ENCODE peak calls at places on chromosomes 13 and 19, in ten cellular contexts. E, O, K, Y, J, H, G, L, F and U are unnamed samples. For H3K4me1, the result is how much of the 10 kb centered on the place peaks cover.

GRCh38 chr13:50357586-50358118 is 342.4 kb downstream of the KCNRG start:
- DNase-seq in G (peak), L (peak), J (no peak), Y (no peak), K (no peak), H (peak), O (peak), E (no peak), F (peak), U (peak)

GRCh38 chr19:15283141-15283885 is 49.0 kb downstream of the BRD4 start:
- DNase-seq in J (no peak), E (no peak), K (no peak), O (no peak), H (no peak), G (no peak), F (peak), Y (no peak), L (peak), U (no peak)

GRCh38 chr13:87169337-87169736 is 501.8 kb upstream of the SLITRK5 start:
- DNase-seq in L (no peak), H (no peak), E (no peak), K (no peak), G (no peak), F (no peak), J (no peak), O (no peak), Y (no peak), U (no peak)

GRCh38 chr19:45554481-45554880 is 30.1 kb downstream of the OPA3 start:
- DNase-seq in H (no peak), L (no peak), Y (no peak), F (no peak), O (no peak), E (no peak), K (no peak), G (no peak), J (no peak), U (no peak)

GRCh38 chr19:29366757-29367156 is 153.8 kb upstream of the UQCRFS1 start:
- DNase-seq in G (no peak), H (no peak), F (no peak), O (no peak), E (no peak), J (no peak), Y (no peak), K (no peak), L (no peak), U (no peak)

GRCh38 chr19:1251503-1252220 is 3.3 kb downstream of the MIDN start:
- DNase-seq in G (no peak), L (peak), O (no peak), F (no peak), Y (peak), K (no peak), E (peak), J (peak), H (no peak), U (no peak)

GRCh38 chr19:40367577-40368434 is 19.3 kb downstream of the PLD3 start:
- DNase-seq in H (no peak), J (no peak), E (no peak), O (no peak), L (no peak), Y (no peak), F (no peak), G (no peak), K (no peak), U (no peak)

GRCh38 chr19:33510728-33511255 is 10.8 kb downstream of the PEPD start:
- DNase-seq in K (no peak), F (no peak), G (no peak), J (no peak), H (no peak), E (no peak), O (no peak), L (no peak), Y (no peak), U (no peak)

GRCh38 chr13:104098421-104098820 is 1032.2 kb upstream of the SLC10A2 start:
- DNase-seq in J (no peak), F (no peak), G (no peak), E (no peak), K (no peak), O (no peak), Y (no peak), L (no peak), H (no peak), U (no peak)

GRCh38 chr19:50555447-50556235 is 12.6 kb downstream of the LRRC4B start:
- DNase-seq in H (no peak), F (no peak), E (peak), Y (no peak), L (no peak), J (no peak), K (no peak), O (no peak), G (no peak), U (no peak)

GRCh38 chr13:110713981-110714797 is 689 bp downstream of the ING1 start:
- DNase-seq in K (no peak), E (peak), O (peak), G (peak), J (peak), F (peak), L (peak), Y (peak), H (peak), U (no peak)

GRCh38 chr13:20706661-20707060 is 3.2 kb downstream of the IL17D start:
- DNase-seq in Y (no peak), K (no peak), O (no peak), H (no peak), E (no peak), J (no peak), F (no peak), G (no peak), L (no peak), U (no peak)

DNA sequence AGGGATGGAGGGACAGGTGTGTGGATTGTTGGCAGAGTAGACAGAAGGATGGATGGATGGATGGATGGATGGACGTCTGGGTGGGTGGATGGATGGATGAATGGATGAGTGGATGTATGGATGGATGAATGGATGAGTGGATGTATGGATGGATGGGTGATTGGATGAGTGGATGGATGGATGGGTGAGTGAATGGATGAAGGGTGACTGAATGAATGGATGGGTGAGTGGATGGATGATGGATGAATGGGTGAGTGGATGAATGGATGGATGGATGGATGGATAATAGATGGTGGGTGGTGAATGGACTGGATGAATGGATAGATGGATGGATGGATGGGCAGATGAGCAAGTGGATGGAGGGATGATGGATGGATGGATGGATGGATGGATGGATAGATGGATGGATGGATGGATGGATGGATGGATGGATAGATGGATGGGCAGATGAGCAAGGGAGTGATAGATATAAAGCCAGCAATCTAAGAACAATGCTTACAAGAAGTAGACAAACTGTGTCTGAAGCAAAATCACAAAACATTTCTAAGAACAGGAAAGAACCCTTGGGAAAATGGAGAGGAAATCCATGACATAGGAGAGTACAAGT is 65.2 kb downstream of the INSR start:
- DNase-seq in E (no peak), O (no peak), Y (no peak), F (no peak), J (no peak), K (no peak), H (no peak), L (no peak), G (no peak), U (no peak)
- TF ChIP-seq EP300 in E (no peak), O (no peak), Y (no peak), F (no peak), J (no peak), K (no peak), H (no peak), L (no peak), G (no peak), U (no peak)

DNA sequence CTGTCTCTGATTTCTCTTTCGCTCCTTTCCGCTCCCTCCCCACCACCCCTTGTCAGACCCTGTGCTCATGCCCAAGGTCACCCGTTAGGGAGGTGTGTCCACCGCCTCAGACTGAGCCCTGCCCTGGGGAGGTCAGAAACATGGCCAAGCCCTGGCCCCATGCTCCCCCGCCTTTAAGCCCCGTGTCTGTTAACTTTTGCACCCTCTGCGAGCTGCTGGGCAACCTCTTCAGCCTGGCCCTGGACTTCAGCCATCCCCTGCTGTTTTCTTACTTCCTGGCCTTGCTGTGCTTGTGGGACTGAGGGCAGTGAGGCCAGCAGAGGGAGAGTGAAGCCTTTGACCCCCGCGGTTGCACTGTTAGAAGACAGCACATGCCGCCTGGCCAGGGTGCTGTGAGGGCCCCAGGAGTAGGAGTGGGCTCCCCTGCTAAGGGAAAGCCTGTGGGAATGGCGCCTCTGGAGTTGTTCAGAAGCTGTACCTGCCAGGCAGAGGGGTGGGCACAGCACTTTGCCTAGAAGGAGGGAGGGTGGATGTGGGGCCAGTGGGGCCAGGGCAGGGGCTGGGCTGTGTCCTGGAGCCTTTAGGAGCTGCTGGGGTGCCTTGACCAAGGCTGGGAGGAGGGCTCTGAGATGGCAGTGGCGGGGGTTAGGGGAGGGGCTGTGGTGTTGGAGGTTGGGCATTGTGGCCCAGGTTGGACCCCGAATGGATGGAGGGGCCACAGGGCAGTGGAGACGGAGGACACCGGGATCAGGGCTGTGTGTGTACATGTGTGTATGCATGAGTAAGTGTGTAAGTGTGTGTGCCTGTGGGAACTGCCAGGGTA is 7.9 kb downstream of the UPF1 start:
- DNase-seq in Y (no peak), E (no peak), H (no peak), F (no peak), G (no peak), J (peak), O (peak), L (peak), K (no peak), U (no peak)
- H3K4me1 ChIP-seq in Y (half or more), E (under half), H (under half), F (under half), G (under half), J (half or more), O (half or more), L (half or more), K (half or more), U (half or more)

GRCh38 chr13:113298001-113298945 is 1.2 kb downstream of the LAMP1 start:
- DNase-seq in K (no peak), J (no peak), G (peak), L (no peak), F (no peak), E (no peak), H (no peak), O (no peak), Y (no peak), U (no peak)

GRCh38 chr13:113291997-113292862 is 4.8 kb upstream of the LAMP1 start:
- DNase-seq in Y (no peak), L (peak), H (no peak), G (peak), K (no peak), J (no peak), O (no peak), E (no peak), F (no peak), U (no peak)

GRCh38 chr13:113296842-113297369 is at the start of gene LAMP1:
- DNase-seq in O (peak), G (peak), K (peak), Y (peak), F (peak), J (peak), E (peak), L (peak), H (peak), U (peak)

GRCh38 chr13:113299951-113300350 is 2.9 kb downstream of the LAMP1 start:
- DNase-seq in L (no peak), G (no peak), Y (no peak), J (peak), F (no peak), O (no peak), H (no peak), E (no peak), K (no peak), U (no peak)

DNA sequence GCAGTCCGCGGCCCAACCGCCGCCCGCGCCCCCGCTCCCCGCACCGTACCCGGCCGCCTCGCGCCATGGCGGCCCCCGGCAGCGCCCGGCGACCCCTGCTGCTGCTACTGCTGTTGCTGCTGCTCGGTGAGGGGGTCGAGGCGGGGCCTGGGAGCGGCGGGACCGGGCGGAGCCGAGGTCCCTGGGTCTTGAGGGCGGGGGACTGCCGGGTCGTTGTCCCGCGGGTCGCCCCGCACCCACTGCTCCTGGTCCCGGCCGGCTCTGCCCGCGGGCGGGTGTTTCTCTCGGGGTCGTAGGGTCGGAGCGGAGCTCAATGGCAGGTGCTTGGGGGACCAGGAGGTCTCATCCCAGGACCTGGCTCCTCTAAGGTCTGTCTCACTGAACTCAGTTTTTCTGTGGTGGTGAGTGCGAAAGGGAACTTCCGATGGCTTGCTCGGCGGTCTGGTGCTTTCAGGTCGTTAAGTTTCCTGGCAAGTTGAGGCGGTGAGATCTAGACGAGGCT is 382 bp downstream of the LAMP1 start:
- DNase-seq in H (no peak), O (no peak), F (peak), Y (peak), L (peak), G (peak), E (no peak), K (no peak), J (no peak), U (no peak)
- TF ChIP-seq POLR2A in H (no peak), O (no peak), F (no peak), Y (no peak), L (no peak), G (no peak), E (no peak), K (no peak), J (no peak), U (no peak)

GRCh38 chr13:113759525-113760137 is 605 bp downstream of the TMEM255B start:
- DNase-seq in H (peak), O (peak), F (peak), G (no peak), J (no peak), L (peak), K (no peak), Y (no peak), E (no peak), U (no peak)
- TF ChIP-seq EP300 in H (no peak), O (peak), F (no peak), G (no peak), J (no peak), L (no peak), K (no peak), Y (no peak), E (no peak), U (peak)